ENCODE peak calls at places on chromosomes 13 and 19, in four cellular contexts. U is Panc1, I is esophagus squamous epithelium, K is cardiac muscle cell. G is an unnamed sample.

GRCh38 chr19:37778613-37779138 is 710 bp downstream of the ZNF573 start:
- DNase-seq in U (peak), K (peak), I (no peak), G (no peak)

GRCh38 chr19:29774126-29774525 is 37.7 kb upstream of the CCNE1 start:
- DNase-seq in I (no peak), U (no peak), K (no peak), G (no peak)

GRCh38 chr13:34640179-34640929 is 301.7 kb upstream of the NBEA start:
- DNase-seq in K (no peak), I (no peak), U (no peak), G (no peak)

GRCh38 chr19:40867701-40868100 is 14.3 kb downstream of the CYP2A7 start:
- DNase-seq in U (no peak), I (no peak), K (no peak), G (no peak)

GRCh38 chr13:29884671-29885424 is 34.4 kb upstream of the UBL3 start:
- DNase-seq in K (peak), I (no peak), U (no peak), G (no peak)

GRCh38 chr19:45396389-45397260 is 8.2 kb downstream of the PPP1R13L start:
- DNase-seq in K (no peak), I (no peak), U (no peak), G (no peak)

GRCh38 chr13:31670831-31671617 is 68.3 kb upstream of the RXFP2 start:
- DNase-seq in U (no peak), I (no peak), K (peak), G (no peak)

GRCh38 chr19:42284641-42285341 is 15.7 kb downstream of the CIC start:
- DNase-seq in U (no peak), I (no peak), K (no peak), G (no peak)

GRCh38 chr19:43432866-43433673 is 18.4 kb downstream of the TEX101 start:
- DNase-seq in U (no peak), K (peak), I (no peak), G (no peak)

GRCh38 chr19:16293133-16294085 is 31.2 kb upstream of the KLF2 start:
- DNase-seq in I (no peak), U (no peak), K (peak), G (no peak)

GRCh38 chr19:8209111-8209964 is at the start of gene CERS4:
- DNase-seq in K (peak), I (peak), U (no peak), G (no peak)

GRCh38 chr19:8512115-8512967 is 1.6 kb downstream of the ZNF414 start:
- DNase-seq in U (no peak), I (no peak), K (peak), G (no peak)

GRCh38 chr13:72141845-72142470 is 275.0 kb upstream of the DACH1 start:
- DNase-seq in I (no peak), K (peak), U (no peak), G (no peak)

GRCh38 chr19:52270266-52270885 is 989 bp downstream of the ZNF766 start:
- DNase-seq in U (no peak), I (no peak), K (no peak), G (no peak)

GRCh38 chr19:48239120-48239519 is 16.6 kb downstream of the CARD8 start:
- DNase-seq in I (no peak), K (no peak), U (no peak), G (no peak)

GRCh38 chr13:64234255-64234654 is 2818.6 kb upstream of the PCDH20 start:
- DNase-seq in U (no peak), I (no peak), K (peak), G (no peak)

GRCh38 chr13:47277774-47278173 is 380.9 kb upstream of the HTR2A start:
- DNase-seq in U (no peak), K (peak), I (no peak), G (no peak)

GRCh38 chr19:40523322-40524047 is 53.2 kb upstream of the SHKBP1 start:
- DNase-seq in K (peak), I (no peak), U (no peak), G (peak)

GRCh38 chr19:1752009-1752756 is 1.1 kb upstream of the ONECUT3 start:
- DNase-seq in K (no peak), I (no peak), U (no peak), G (no peak)

GRCh38 chr19:44951179-44952159 is 3.7 kb upstream of the CLPTM1 start:
- DNase-seq in I (no peak), K (peak), U (no peak), G (no peak)

GRCh38 chr19:33860691-33861090 is 64.0 kb downstream of the KCTD15 start:
- DNase-seq in I (no peak), U (no peak), K (no peak), G (no peak)

GRCh38 chr13:90918551-90918950 is 428.9 kb upstream of the MIR17HG start:
- DNase-seq in I (no peak), K (peak), U (no peak), G (no peak)

GRCh38 chr13:44404261-44405139 is 30.9 kb downstream of the SERP2 start:
- DNase-seq in K (no peak), I (no peak), U (no peak), G (no peak)

GRCh38 chr19:44796701-44797115 is 12.2 kb upstream of the BCAM start:
- DNase-seq in I (no peak), U (no peak), K (peak), G (no peak)

DNA sequence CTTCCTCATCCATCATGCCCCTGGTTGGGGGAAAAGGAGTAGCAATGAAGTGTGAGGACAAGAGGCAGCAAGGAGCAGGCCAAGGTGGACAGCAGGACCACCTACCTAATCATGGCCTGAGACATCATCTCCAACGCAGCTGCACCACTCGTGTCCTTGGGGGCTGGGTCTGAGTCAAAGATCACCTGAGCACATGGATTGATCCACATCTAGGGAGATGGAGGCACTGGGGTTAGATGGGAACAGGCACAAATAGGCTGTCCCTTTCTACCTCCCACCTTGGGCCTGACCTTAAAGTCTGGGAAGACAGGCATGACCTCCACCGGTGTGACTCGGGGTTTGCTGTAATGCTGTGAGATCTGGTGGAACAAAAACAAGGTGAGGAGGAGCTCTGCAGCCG is 2.2 kb downstream of the PAF1 start:
- DNase-seq in K (no peak), U (no peak), I (no peak), G (no peak)
- TF ChIP-seq CTCF in K (no peak), U (no peak), I (no peak), G (no peak)

GRCh38 chr13:99436013-99436412 is 65.3 kb upstream of the TM9SF2 start:
- DNase-seq in I (no peak), U (no peak), K (no peak), G (no peak)

GRCh38 chr13:99435116-99435515 is 66.2 kb upstream of the TM9SF2 start:
- DNase-seq in U (no peak), K (no peak), I (no peak), G (no peak)

GRCh38 chr13:99434258-99434788 is 66.9 kb upstream of the TM9SF2 start:
- DNase-seq in K (no peak), I (no peak), U (no peak), G (peak)

GRCh38 chr13:99439048-99439447 is 62.2 kb upstream of the TM9SF2 start:
- DNase-seq in I (no peak), U (no peak), K (no peak), G (no peak)

DNA sequence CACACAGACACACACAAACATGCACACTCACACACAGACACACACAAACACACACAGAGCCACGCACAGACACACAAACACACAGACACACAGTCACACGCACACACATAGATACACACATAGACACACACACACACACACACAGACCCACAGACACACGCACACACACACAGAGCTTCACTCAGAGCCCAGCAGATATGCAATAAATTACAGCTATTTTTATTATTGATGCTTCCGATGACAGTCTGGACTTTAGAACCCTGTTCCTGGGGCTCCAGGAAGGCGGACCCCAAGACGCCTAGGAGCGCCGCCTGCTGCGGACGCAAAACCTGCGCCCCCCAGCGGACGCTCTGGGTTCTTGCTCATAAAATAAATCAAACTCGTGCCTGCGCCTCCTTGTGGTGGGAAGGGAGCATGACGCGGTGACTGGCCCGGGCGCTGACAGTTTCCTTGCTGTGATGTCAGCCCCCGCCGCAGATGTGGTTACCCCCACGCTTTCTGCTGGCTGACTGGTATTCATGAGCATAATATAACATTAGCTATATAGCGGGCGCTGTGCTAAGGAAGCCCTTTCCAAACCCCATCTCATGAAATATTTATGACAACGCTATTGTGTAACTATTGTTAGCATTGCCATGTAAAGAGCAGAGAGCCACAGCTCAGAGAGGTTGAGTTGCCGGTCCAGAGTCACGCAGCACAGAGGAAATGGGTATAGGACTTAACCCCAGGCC is 64.4 kb upstream of the TM9SF2 start:
- DNase-seq in U (peak), K (peak), I (peak), G (no peak)
- H3K4me3 ChIP-seq in U (no peak), K (no peak), I (peak), G (no peak)

GRCh38 chr13:27997904-27998522 is 9.5 kb upstream of the URAD start:
- DNase-seq in K (peak), I (no peak), U (no peak), G (peak)
- TF ChIP-seq CTCF in K (peak), I (no peak), U (peak), G (peak)

DNA sequence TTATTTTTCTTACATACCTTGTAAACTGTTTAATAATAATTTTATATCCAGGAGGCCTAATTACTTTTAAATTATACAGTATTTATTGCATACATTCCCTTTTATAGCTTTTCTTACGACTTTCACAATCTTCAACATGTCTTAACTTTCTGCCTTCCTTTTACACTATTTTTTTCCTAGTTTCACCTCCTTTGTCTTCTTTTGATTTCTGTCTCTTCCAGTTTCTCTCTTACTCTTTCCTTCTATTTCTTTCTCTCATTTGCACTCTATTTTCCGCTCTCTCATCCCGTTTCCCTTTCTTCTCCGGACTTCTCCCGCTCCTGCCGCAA is 11.5 kb downstream of the ZNF552 start:
- DNase-seq in U (no peak), I (no peak), K (no peak), G (no peak)
- H3K4me3 ChIP-seq in U (peak), I (peak), K (peak), G (no peak)

GRCh38 chr13:77274126-77274525 is 52.8 kb downstream of the MYCBP2 start:
- DNase-seq in I (no peak), U (no peak), K (no peak), G (no peak)
- TF ChIP-seq CTCF in I (no peak), U (no peak), K (no peak), G (no peak)

DNA sequence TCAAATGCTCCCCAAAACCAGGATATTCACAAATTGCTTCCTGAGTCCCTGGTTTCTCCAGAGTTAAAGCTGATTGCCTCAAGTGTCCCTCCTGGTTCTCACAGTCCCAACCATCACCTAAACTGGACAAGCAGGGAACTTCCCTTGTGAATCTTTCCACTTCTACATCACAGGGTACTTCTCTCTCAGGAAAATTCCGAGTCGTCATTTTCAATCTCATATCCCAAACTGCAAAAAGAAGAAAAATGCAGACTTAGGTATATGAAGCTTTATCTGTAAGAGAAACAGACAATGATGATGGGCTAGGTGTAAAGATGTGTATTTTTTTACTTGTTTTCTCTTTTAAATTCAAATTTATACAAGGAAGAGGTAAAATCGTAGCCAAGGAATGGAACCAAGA is 21.3 kb downstream of the ZNF329 start:
- DNase-seq in I (no peak), U (no peak), K (no peak), G (no peak)
- H3K4me3 ChIP-seq in I (peak), U (no peak), K (no peak), G (no peak)

DNA sequence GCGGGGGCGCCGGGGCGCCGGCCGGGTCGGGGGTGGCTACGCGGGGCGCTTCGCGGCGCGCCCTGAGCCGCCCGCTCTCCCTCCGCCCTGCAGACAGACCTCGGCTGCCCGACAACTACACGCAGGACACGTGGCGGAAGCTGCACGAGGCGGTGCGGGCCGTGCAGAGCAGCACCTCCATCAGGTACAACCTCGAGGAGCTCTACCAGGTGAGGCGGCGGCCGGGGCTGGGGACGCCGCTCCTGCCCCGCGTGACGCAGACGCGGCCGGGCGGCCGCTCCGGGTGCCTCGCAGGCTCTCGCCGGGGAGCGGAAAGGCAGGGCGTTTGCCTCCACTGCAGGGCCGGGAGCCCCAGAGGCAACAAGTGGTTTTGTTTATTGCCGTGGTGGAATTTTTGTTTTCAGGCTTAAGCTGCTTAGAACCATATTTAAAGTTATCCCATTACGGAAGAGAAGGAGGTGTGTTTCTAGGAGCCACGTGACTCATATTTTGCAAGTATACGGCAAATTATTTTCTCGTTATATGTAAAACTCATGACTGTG is 538 bp downstream of the CUL4A start:
- DNase-seq in U (no peak), K (peak), I (no peak), G (no peak)
- TF ChIP-seq CTCF in U (no peak), K (no peak), I (no peak), G (no peak)

G was measured in GM12864.